ENCODE peak calls at places on chromosomes 11 and 22, in five cellular contexts. S is endodermal cell, H is spleen, Y is hepatocyte, Z is astrocyte of the spinal cord. F is an unnamed sample.
A peak's percentile ranks its signal among the peaks of the same experiment; 100 is the strongest.

GRCh38 chr11:103947566-103947919 is 88.9 kb upstream of the DDI1 start:
- DNase-seq in S (no peak), H (no peak), Y (no peak), Z (peak; percentile 49), F (no peak)

GRCh38 chr11:45333023-45333422 is 46.9 kb upstream of the SYT13 start:
- DNase-seq in S (no peak), H (no peak), Y (no peak), Z (no peak), F (no peak)

GRCh38 chr11:8040921-8041285 is 40.1 kb upstream of the TUB start:
- DNase-seq in S (no peak), H (peak; percentile 23), Y (no peak), Z (no peak), F (no peak)

GRCh38 chr11:9823887-9824385 is 160.1 kb downstream of the SWAP70 start:
- DNase-seq in S (no peak), H (no peak), Y (no peak), Z (no peak), F (no peak)

GRCh38 chr22:30857103-30857502 is 111.5 kb downstream of the MORC2 start:
- DNase-seq in S (no peak), H (peak; percentile 31), Y (peak; percentile 2), Z (no peak), F (no peak)

GRCh38 chr11:64378335-64378884 is 19.4 kb downstream of the RPS6KA4 start:
- DNase-seq in S (no peak), H (no peak), Y (no peak), Z (no peak), F (no peak)

GRCh38 chr11:115869780-115870431 is 365.7 kb upstream of the CADM1 start:
- DNase-seq in S (peak; percentile 89), H (no peak), Y (peak; percentile 58), Z (peak; percentile 5), F (peak; percentile 59)

GRCh38 chr11:67273260-67273990 is 7.2 kb downstream of the GRK2 start:
- DNase-seq in S (no peak), H (peak; percentile 81), Y (no peak), Z (no peak), F (peak; percentile 37)

GRCh38 chr11:77266766-77267165 is 34.7 kb downstream of the GDPD4 start:
- DNase-seq in S (no peak), H (no peak), Y (no peak), Z (no peak), F (no peak)

GRCh38 chr11:64306563-64306875 is 1.2 kb downstream of the ESRRA start:
- DNase-seq in S (no peak), H (no peak), Y (no peak), Z (no peak), F (peak; percentile 50)

GRCh38 chr11:13831707-13832106 is 130.8 kb upstream of the SPON1 start:
- DNase-seq in S (no peak), H (no peak), Y (no peak), Z (peak; percentile 17), F (no peak)

DNA sequence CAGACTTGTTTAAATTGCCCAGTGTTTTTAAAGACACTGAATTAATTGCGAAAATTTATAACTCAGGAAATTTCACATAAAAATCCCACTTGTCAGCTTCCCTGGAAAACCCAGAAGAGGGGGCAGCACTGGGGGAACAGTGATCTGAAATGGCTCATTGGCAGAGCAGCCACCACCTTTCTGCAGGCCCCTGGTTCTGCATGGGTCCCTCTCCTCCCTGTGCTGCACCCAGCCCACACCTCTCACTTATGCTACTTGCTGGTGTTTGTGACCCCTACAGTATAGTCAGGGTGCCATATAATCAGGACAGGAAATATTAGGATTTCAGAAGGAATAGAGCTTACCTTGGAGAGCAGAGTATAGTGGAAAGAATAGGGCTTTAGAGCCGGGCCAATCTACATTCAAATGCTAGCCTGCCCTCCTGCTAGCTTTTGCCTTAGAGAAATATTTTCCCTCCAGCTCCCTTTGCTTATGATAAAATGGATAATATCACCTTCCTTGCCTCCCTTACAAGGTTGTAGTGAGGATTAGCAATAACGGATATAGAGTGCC is 28.5 kb upstream of the C11orf96 start:
- DNase-seq in S (no peak), H (no peak), Y (no peak), Z (no peak), F (no peak)
- TF ChIP-seq CTCF in S (no peak), H (no peak), Y (no peak), Z (no peak), F (no peak)

GRCh38 chr22:42977574-42977973 is 37.4 kb downstream of the PACSIN2 start:
- DNase-seq in S (no peak), H (no peak), Y (no peak), Z (no peak), F (peak; percentile 58)
- TF ChIP-seq CTCF in S (no peak), H (no peak), Y (no peak), Z (no peak), F (no peak)

DNA sequence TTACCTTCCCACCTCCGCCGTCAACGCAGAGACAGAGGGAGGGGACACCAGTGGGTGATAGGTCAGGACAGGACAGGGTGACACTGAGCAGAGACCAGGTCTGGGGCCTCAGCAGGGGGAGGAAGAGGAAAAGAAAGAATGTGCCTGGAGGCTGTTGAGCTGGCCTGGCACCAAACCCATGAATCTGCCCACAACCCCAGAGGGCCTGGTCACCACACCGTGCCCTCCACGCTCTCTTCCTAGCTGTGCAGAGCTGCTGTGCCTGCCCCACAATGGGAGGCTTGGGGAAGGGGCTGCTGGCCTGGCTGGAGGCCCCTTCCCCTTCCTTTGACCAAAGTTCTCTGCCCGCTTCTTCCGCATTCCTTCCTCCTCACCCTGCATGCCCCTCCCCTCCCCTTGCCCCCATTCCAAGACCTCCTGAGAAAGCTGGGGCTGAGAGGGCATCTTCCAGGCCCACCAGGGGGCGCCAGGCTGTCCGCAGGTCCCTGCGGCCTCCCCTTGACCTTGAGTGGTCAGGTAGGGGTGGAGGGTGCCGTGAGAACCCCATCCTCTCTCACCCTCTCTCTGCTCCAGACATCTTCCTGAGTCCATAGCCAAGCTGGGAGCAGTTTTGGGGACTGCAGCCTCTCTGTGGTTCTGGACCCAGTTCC is 11.0 kb upstream of the CACNA1I start:
- DNase-seq in S (peak; percentile 90), H (no peak), Y (peak; percentile 27), Z (no peak), F (no peak)
- TF ChIP-seq CTCF in S (peak; percentile 90), H (no peak), Y (peak; percentile 41), Z (peak; percentile 60), F (peak; percentile 36)

GRCh38 chr11:75563501-75563977 is 1.5 kb downstream of the SERPINH1 start:
- DNase-seq in S (no peak), H (no peak), Y (no peak), Z (no peak), F (no peak)

GRCh38 chr11:75561426-75562047 is 516 bp upstream of the SERPINH1 start:
- DNase-seq in S (no peak), H (no peak), Y (no peak), Z (no peak), F (no peak)

GRCh38 chr11:75560644-75561043 is 1.4 kb upstream of the SERPINH1 start:
- DNase-seq in S (no peak), H (no peak), Y (no peak), Z (peak; percentile 16), F (no peak)

GRCh38 chr11:75562836-75563484 is 907 bp downstream of the SERPINH1 start:
- DNase-seq in S (peak; percentile 92), H (no peak), Y (peak; percentile 80), Z (peak; percentile 75), F (no peak)

DNA sequence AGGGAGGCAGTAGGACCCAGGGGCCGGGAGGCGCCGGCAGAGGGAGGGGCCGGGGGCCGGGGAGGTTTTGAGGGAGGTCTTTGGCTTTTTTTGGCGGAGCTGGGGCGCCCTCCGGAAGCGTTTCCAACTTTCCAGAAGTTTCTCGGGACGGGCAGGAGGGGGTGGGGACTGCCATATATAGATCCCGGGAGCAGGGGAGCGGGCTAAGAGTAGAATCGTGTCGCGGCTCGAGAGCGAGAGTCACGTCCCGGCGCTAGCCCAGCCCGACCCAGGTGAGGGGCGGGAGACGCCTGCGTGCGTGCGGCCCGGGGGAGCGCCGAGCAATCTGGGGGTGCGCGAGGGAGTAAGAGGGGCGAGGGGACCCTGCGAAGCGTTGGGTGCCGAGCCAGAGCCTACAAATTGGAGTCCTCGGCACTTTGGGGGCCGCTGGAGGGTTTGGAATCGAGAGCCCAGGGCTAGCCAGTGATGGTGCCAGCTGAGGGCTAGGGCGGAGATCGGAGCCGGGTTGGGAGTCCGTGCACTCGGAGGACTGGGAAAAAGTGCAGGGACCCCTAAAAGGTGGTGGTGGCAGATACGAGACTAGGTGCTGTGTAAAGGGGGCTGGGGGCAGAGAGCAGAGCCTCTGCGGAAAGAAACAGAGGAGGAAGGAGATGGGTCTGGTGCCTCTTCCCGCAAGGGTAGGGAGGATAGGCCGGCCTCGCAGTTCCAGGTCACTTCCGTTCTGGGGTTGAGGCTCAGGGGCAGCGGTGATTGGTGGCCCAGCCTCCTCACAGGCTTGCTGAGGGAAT is at the start of gene SERPINH1:
- DNase-seq in S (peak; percentile 94), H (peak; percentile 90), Y (peak; percentile 93), Z (peak; percentile 87), F (peak; percentile 64)
- TF ChIP-seq CTCF in S (no peak), H (no peak), Y (no peak), Z (no peak), F (no peak)

F was measured in CD14-positive monocyte.